ENCODE peak calls at places on chromosomes 11 and 22, in four cellular contexts. Y is NCI-H2107, M is HFF-Myc, E is fibroblast of mammary gland. I is an unnamed sample.

GRCh38 chr22:24409707-24410106 is 17.7 kb upstream of the ADORA2A start:
- DNase-seq in E (no peak), M (no peak), Y (no peak), I (no peak)

GRCh38 chr22:17960695-17961442 is 63.5 kb downstream of the MICAL3 start:
- DNase-seq in E (no peak), Y (no peak), M (no peak), I (no peak)

GRCh38 chr11:66008468-66009101 is 3.2 kb upstream of the CST6 start:
- DNase-seq in M (no peak), E (no peak), Y (no peak), I (no peak)

GRCh38 chr22:46053563-46054090 is 76.7 kb upstream of the WNT7B start:
- DNase-seq in M (no peak), E (peak; percentile 65), Y (no peak), I (peak; percentile 81)

GRCh38 chr11:12694182-12694531 is 19.9 kb downstream of the TEAD1 start:
- DNase-seq in M (no peak), E (peak; percentile 46), Y (no peak), I (no peak)

GRCh38 chr11:112533682-112534081 is 273.0 kb upstream of the PLET1 start:
- DNase-seq in E (no peak), Y (no peak), M (no peak), I (no peak)

GRCh38 chr22:49268924-49269323 is 558.7 kb downstream of the BRD1 start:
- DNase-seq in Y (no peak), M (no peak), E (no peak), I (no peak)

GRCh38 chr11:93921695-93922468 is 71.5 kb upstream of the VSTM5 start:
- DNase-seq in E (peak; percentile 70), M (peak; percentile 52), Y (peak; percentile 40), I (peak; percentile 75)

GRCh38 chr11:19460718-19461405 is 220.1 kb upstream of the E2F8 start:
- DNase-seq in M (no peak), Y (no peak), E (peak; percentile 84), I (no peak)

GRCh38 chr22:50586416-50586815 is 3.8 kb upstream of the CHKB start:
- DNase-seq in Y (no peak), E (no peak), M (no peak), I (no peak)

GRCh38 chr22:31238057-31238456 is 26.0 kb downstream of the LIMK2 start:
- DNase-seq in Y (no peak), M (no peak), E (no peak), I (peak; percentile 34)

GRCh38 chr11:125222494-125222893 is 57.9 kb downstream of the PKNOX2 start:
- DNase-seq in Y (no peak), E (no peak), M (no peak), I (no peak)

GRCh38 chr11:129728571-129728970 is 87.1 kb upstream of the TMEM45B start:
- DNase-seq in M (no peak), E (no peak), Y (peak; percentile 63), I (no peak)

GRCh38 chr22:19680911-19681862 is 33.1 kb upstream of the SEPTIN5 start:
- DNase-seq in M (no peak), Y (no peak), E (no peak), I (no peak)

GRCh38 chr22:48807155-48807554 is 1020.5 kb downstream of the BRD1 start:
- DNase-seq in Y (no peak), M (no peak), E (no peak), I (no peak)

GRCh38 chr11:69697861-69698260 is 6.0 kb downstream of the FGF19 start:
- DNase-seq in Y (no peak), M (no peak), E (no peak), I (no peak)

GRCh38 chr22:39617761-39618757 is 47.5 kb downstream of the CACNA1I start:
- DNase-seq in Y (no peak), E (no peak), M (no peak), I (no peak)

I was measured in dermis blood vessel endothelial cell.